ENCODE peak calls at places on chromosomes 13 and 19, in six cellular contexts. One of them, this sample, is unnamed.

GRCh38 chr13:73883162-73883561 is 251.0 kb downstream of the KLF12 start:
- DNase-seq in left ventricle myocardium inferior: no peak
- DNase-seq in cardiac muscle cell: peak; percentile 3
- DNase-seq in IMR-90: no peak
- DNase-seq in aorta: no peak
- DNase-seq in lower lobe of right lung: no peak
- DNase-seq in this sample: no peak

GRCh38 chr19:15216363-15216762 is 15.6 kb upstream of the NOTCH3 start:
- DNase-seq in left ventricle myocardium inferior: no peak
- DNase-seq in cardiac muscle cell: no peak
- DNase-seq in IMR-90: no peak
- DNase-seq in aorta: no peak
- DNase-seq in lower lobe of right lung: no peak
- DNase-seq in this sample: no peak

GRCh38 chr19:33332248-33332647 is 29.9 kb upstream of the CEBPA start:
- DNase-seq in left ventricle myocardium inferior: no peak
- DNase-seq in cardiac muscle cell: no peak
- DNase-seq in IMR-90: no peak
- DNase-seq in aorta: no peak
- DNase-seq in lower lobe of right lung: peak; percentile 54
- DNase-seq in this sample: no peak

GRCh38 chr19:5014941-5015340 is 46.0 kb downstream of the KDM4B start:
- DNase-seq in left ventricle myocardium inferior: no peak
- DNase-seq in cardiac muscle cell: no peak
- DNase-seq in IMR-90: no peak
- DNase-seq in aorta: peak; percentile 51
- DNase-seq in lower lobe of right lung: no peak
- DNase-seq in this sample: no peak

GRCh38 chr13:98626298-98626940 is 49.5 kb upstream of the STK24 start:
- DNase-seq in left ventricle myocardium inferior: no peak
- DNase-seq in cardiac muscle cell: peak; percentile 10
- DNase-seq in IMR-90: no peak
- DNase-seq in aorta: no peak
- DNase-seq in lower lobe of right lung: no peak
- DNase-seq in this sample: no peak

GRCh38 chr19:50639121-50640112 is at the start of gene SYT3:
- DNase-seq in left ventricle myocardium inferior: peak; percentile 36
- DNase-seq in cardiac muscle cell: peak; percentile 69
- DNase-seq in IMR-90: peak; percentile 27
- DNase-seq in aorta: peak; percentile 82
- DNase-seq in lower lobe of right lung: peak; percentile 59
- DNase-seq in this sample: no peak

GRCh38 chr13:76775031-76775740 is 111.0 kb downstream of the KCTD12 start:
- DNase-seq in left ventricle myocardium inferior: no peak
- DNase-seq in cardiac muscle cell: peak; percentile 51
- DNase-seq in IMR-90: no peak
- DNase-seq in aorta: no peak
- DNase-seq in lower lobe of right lung: no peak
- DNase-seq in this sample: no peak

GRCh38 chr19:33724021-33724722 is 72.5 kb upstream of the KCTD15 start:
- DNase-seq in left ventricle myocardium inferior: no peak
- DNase-seq in cardiac muscle cell: no peak
- DNase-seq in IMR-90: no peak
- DNase-seq in aorta: peak; percentile 51
- DNase-seq in lower lobe of right lung: no peak
- DNase-seq in this sample: no peak

GRCh38 chr13:21014666-21015170 is 46.7 kb downstream of the LATS2 start:
- DNase-seq in left ventricle myocardium inferior: peak; percentile 66
- DNase-seq in cardiac muscle cell: peak; percentile 79
- DNase-seq in IMR-90: peak; percentile 91
- DNase-seq in aorta: no peak
- DNase-seq in lower lobe of right lung: no peak
- DNase-seq in this sample: no peak

GRCh38 chr19:49442793-49443365 is 1.6 kb upstream of the SLC17A7 start:
- DNase-seq in left ventricle myocardium inferior: peak; percentile 96
- DNase-seq in cardiac muscle cell: peak; percentile 91
- DNase-seq in IMR-90: peak; percentile 73
- DNase-seq in aorta: peak; percentile 99
- DNase-seq in lower lobe of right lung: peak; percentile 96
- DNase-seq in this sample: peak; percentile 96

GRCh38 chr19:1079566-1080111 is 12.7 kb downstream of the ARHGAP45 start:
- DNase-seq in left ventricle myocardium inferior: no peak
- DNase-seq in cardiac muscle cell: no peak
- DNase-seq in IMR-90: no peak
- DNase-seq in aorta: peak; percentile 74
- DNase-seq in lower lobe of right lung: no peak
- DNase-seq in this sample: peak; percentile 39

GRCh38 chr19:46716013-46716671 is 772 bp downstream of the PRKD2 start:
- DNase-seq in left ventricle myocardium inferior: no peak
- DNase-seq in cardiac muscle cell: peak; percentile 20
- DNase-seq in IMR-90: no peak
- DNase-seq in aorta: peak; percentile 80
- DNase-seq in lower lobe of right lung: peak; percentile 56
- DNase-seq in this sample: peak; percentile 44
- H3K9me3 ChIP-seq in left ventricle myocardium inferior: no peaks in the 10 kb centered on the region
- H3K9me3 ChIP-seq in cardiac muscle cell: no peaks in the 10 kb centered on the region
- H3K9me3 ChIP-seq in IMR-90: no peaks in the 10 kb centered on the region
- H3K9me3 ChIP-seq in aorta: no peaks in the 10 kb centered on the region
- H3K9me3 ChIP-seq in lower lobe of right lung: no peaks in the 10 kb centered on the region
- H3K9me3 ChIP-seq in this sample: no peaks in the 10 kb centered on the region

GRCh38 chr13:106213028-106213427 is 322.4 kb downstream of the EFNB2 start:
- DNase-seq in left ventricle myocardium inferior: no peak
- DNase-seq in cardiac muscle cell: no peak
- DNase-seq in IMR-90: no peak
- DNase-seq in aorta: no peak
- DNase-seq in lower lobe of right lung: no peak
- DNase-seq in this sample: no peak
- H3K9me3 ChIP-seq in left ventricle myocardium inferior: no peaks in the 10 kb centered on the region
- H3K9me3 ChIP-seq in cardiac muscle cell: no peaks in the 10 kb centered on the region
- H3K9me3 ChIP-seq in IMR-90: no peaks in the 10 kb centered on the region
- H3K9me3 ChIP-seq in aorta: no peaks in the 10 kb centered on the region
- H3K9me3 ChIP-seq in lower lobe of right lung: no peaks in the 10 kb centered on the region
- H3K9me3 ChIP-seq in this sample: no peaks in the 10 kb centered on the region

GRCh38 chr19:58277197-58277596 is 1.6 kb upstream of the ZNF8 start:
- DNase-seq in left ventricle myocardium inferior: no peak
- DNase-seq in cardiac muscle cell: no peak
- DNase-seq in IMR-90: no peak
- DNase-seq in aorta: peak; percentile 49
- DNase-seq in lower lobe of right lung: no peak
- DNase-seq in this sample: no peak

GRCh38 chr19:58279042-58279924 is 528 bp downstream of the ZNF8 start:
- DNase-seq in left ventricle myocardium inferior: peak; percentile 84
- DNase-seq in cardiac muscle cell: peak; percentile 88
- DNase-seq in IMR-90: peak; percentile 51
- DNase-seq in aorta: peak; percentile 91
- DNase-seq in lower lobe of right lung: peak; percentile 76
- DNase-seq in this sample: peak; percentile 78

GRCh38 chr19:58277748-58278147 is 1.0 kb upstream of the ZNF8 start:
- DNase-seq in left ventricle myocardium inferior: no peak
- DNase-seq in cardiac muscle cell: no peak
- DNase-seq in IMR-90: no peak
- DNase-seq in aorta: peak; percentile 34
- DNase-seq in lower lobe of right lung: no peak
- DNase-seq in this sample: peak; percentile 19

GRCh38 chr19:58279925-58280316 is 1.2 kb downstream of the ZNF8 start:
- DNase-seq in left ventricle myocardium inferior: no peak
- DNase-seq in cardiac muscle cell: no peak
- DNase-seq in IMR-90: no peak
- DNase-seq in aorta: no peak
- DNase-seq in lower lobe of right lung: no peak
- DNase-seq in this sample: no peak

GRCh38 chr19:58278156-58279041 is at the start of gene ZNF8:
- DNase-seq in left ventricle myocardium inferior: peak; percentile 97
- DNase-seq in cardiac muscle cell: peak; percentile 99
- DNase-seq in IMR-90: peak; percentile 98
- DNase-seq in aorta: peak; percentile 99
- DNase-seq in lower lobe of right lung: peak; percentile 98
- DNase-seq in this sample: peak; percentile 99
- H3K9me3 ChIP-seq in left ventricle myocardium inferior: peaks cover 38% of the 10 kb centered on the region
- H3K9me3 ChIP-seq in cardiac muscle cell: no peaks in the 10 kb centered on the region
- H3K9me3 ChIP-seq in IMR-90: peaks cover 28% of the 10 kb centered on the region
- H3K9me3 ChIP-seq in aorta: peaks cover 2% of the 10 kb centered on the region
- H3K9me3 ChIP-seq in lower lobe of right lung: peaks cover 44% of the 10 kb centered on the region
- H3K9me3 ChIP-seq in this sample: no peaks in the 10 kb centered on the region

GRCh38 chr19:34744896-34745690 is 11.1 kb downstream of the ZNF181 start:
- DNase-seq in left ventricle myocardium inferior: no peak
- DNase-seq in cardiac muscle cell: no peak
- DNase-seq in IMR-90: no peak
- DNase-seq in aorta: no peak
- DNase-seq in lower lobe of right lung: no peak
- DNase-seq in this sample: no peak
- H3K9me3 ChIP-seq in left ventricle myocardium inferior: peaks cover 100% of the 10 kb centered on the region
- H3K9me3 ChIP-seq in cardiac muscle cell: no peaks in the 10 kb centered on the region
- H3K9me3 ChIP-seq in IMR-90: peaks cover 31% of the 10 kb centered on the region
- H3K9me3 ChIP-seq in aorta: peaks cover 23% of the 10 kb centered on the region
- H3K9me3 ChIP-seq in lower lobe of right lung: peaks cover 95% of the 10 kb centered on the region
- H3K9me3 ChIP-seq in this sample: no peaks in the 10 kb centered on the region

DNA sequence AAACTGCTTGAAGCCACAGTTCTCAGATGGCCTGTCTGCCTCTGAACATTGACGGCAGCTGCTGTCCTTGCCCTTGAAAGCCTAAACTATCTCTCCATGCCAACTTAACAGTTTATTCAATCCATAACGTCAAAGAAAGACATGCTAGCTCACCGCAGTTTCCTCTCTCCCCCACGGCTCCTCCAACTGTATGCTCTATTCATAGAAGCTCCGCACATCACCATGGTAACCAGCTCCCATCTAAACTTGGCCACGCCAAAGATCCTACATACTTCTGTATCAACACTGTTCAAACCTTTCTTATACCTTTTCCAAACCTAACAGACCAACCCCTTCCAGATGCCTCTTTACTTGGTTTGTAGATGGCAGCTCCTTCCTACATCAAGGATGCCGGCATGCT is 48.6 kb downstream of the ZNF91 start:
- DNase-seq in left ventricle myocardium inferior: no peak
- DNase-seq in cardiac muscle cell: no peak
- DNase-seq in IMR-90: no peak
- DNase-seq in aorta: no peak
- DNase-seq in lower lobe of right lung: no peak
- DNase-seq in this sample: no peak
- H3K9me3 ChIP-seq in left ventricle myocardium inferior: peaks cover 100% of the 10 kb centered on the region
- H3K9me3 ChIP-seq in cardiac muscle cell: peaks cover 9% of the 10 kb centered on the region
- H3K9me3 ChIP-seq in IMR-90: peaks cover 78% of the 10 kb centered on the region
- H3K9me3 ChIP-seq in aorta: peaks cover 39% of the 10 kb centered on the region
- H3K9me3 ChIP-seq in lower lobe of right lung: peaks cover 100% of the 10 kb centered on the region
- H3K9me3 ChIP-seq in this sample: peaks cover 14% of the 10 kb centered on the region

GRCh38 chr19:39070888-39071287 is 13.3 kb upstream of the ACP7 start:
- DNase-seq in left ventricle myocardium inferior: no peak
- DNase-seq in cardiac muscle cell: no peak
- DNase-seq in IMR-90: peak; percentile 32
- DNase-seq in aorta: no peak
- DNase-seq in lower lobe of right lung: no peak
- DNase-seq in this sample: no peak
- H3K9me3 ChIP-seq in left ventricle myocardium inferior: no peaks in the 10 kb centered on the region
- H3K9me3 ChIP-seq in cardiac muscle cell: no peaks in the 10 kb centered on the region
- H3K9me3 ChIP-seq in IMR-90: peaks cover 2% of the 10 kb centered on the region
- H3K9me3 ChIP-seq in aorta: no peaks in the 10 kb centered on the region
- H3K9me3 ChIP-seq in lower lobe of right lung: no peaks in the 10 kb centered on the region
- H3K9me3 ChIP-seq in this sample: no peaks in the 10 kb centered on the region

DNA sequence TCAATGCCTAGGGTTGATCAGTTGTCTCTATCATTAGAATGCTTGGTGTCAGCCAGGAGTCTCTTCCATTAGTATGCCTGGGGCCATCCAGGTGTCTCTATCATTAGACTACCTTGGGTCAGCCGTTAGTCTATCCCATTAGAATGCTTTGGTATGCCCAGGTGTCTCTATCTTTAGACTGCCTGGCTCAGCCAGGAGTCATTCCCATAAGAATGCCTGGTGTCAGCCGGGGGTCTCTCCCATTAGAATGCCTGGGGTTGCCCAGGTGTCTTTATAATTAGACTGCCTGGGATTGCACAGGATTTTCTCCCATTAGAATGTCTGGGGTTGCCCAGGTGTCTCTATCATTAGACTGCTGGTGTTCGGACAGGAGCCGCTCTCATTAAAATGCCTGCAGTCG is 1442.9 kb downstream of the UQCRFS1 start:
- DNase-seq in left ventricle myocardium inferior: no peak
- DNase-seq in cardiac muscle cell: no peak
- DNase-seq in IMR-90: no peak
- DNase-seq in aorta: no peak
- DNase-seq in lower lobe of right lung: no peak
- DNase-seq in this sample: no peak
- H3K9me3 ChIP-seq in left ventricle myocardium inferior: peaks cover 60% of the 10 kb centered on the region
- H3K9me3 ChIP-seq in cardiac muscle cell: no peaks in the 10 kb centered on the region
- H3K9me3 ChIP-seq in IMR-90: peaks cover 35% of the 10 kb centered on the region
- H3K9me3 ChIP-seq in aorta: peaks cover 55% of the 10 kb centered on the region
- H3K9me3 ChIP-seq in lower lobe of right lung: peaks cover 24% of the 10 kb centered on the region
- H3K9me3 ChIP-seq in this sample: no peaks in the 10 kb centered on the region